ENCODE peak calls at places on chromosome 7, in four cellular contexts. M is cardiac fibroblast, H is breast epithelium, Q is tibial artery. T is an unnamed sample.

GRCh38 chr7:1362301-1362700 is 97.0 kb downstream of the MICALL2 start:
- DNase-seq in M (no peak), H (no peak), Q (no peak), T (no peak)

GRCh38 chr7:51188987-51189386 is 127.6 kb downstream of the COBL start:
- DNase-seq in M (no peak), H (no peak), Q (no peak), T (no peak)

GRCh38 chr7:149510248-149510647 is 12.6 kb upstream of the ZNF746 start:
- DNase-seq in M (no peak), H (no peak), Q (no peak), T (no peak)

GRCh38 chr7:121388950-121389349 is 7.2 kb downstream of the FAM3C start:
- DNase-seq in M (no peak), H (no peak), Q (no peak), T (no peak)

GRCh38 chr7:144907577-144907976 is 71.7 kb upstream of the TPK1 start:
- DNase-seq in M (no peak), H (no peak), Q (no peak), T (no peak)

GRCh38 chr7:1049006-1049741 is 4.8 kb downstream of the GPR146 start:
- DNase-seq in M (no peak), H (no peak), Q (no peak), T (no peak)

GRCh38 chr7:69912846-69913245 is 314.6 kb downstream of the AUTS2 start:
- DNase-seq in M (no peak), H (no peak), Q (no peak), T (peak)

GRCh38 chr7:148701414-148701813 is 2.7 kb downstream of the CUL1 start:
- DNase-seq in M (peak), H (no peak), Q (no peak), T (peak)

GRCh38 chr7:148485618-148486017 is 104.9 kb upstream of the C7orf33 start:
- DNase-seq in M (no peak), H (no peak), Q (no peak), T (peak)

GRCh38 chr7:107503667-107504066 is 33.8 kb downstream of the GPR22 start:
- DNase-seq in M (no peak), H (no peak), Q (no peak), T (no peak)

GRCh38 chr7:40177071-40177470 is 42.3 kb downstream of the SUGCT start:
- DNase-seq in M (no peak), H (no peak), Q (no peak), T (no peak)

GRCh38 chr7:23530901-23531793 is 634 bp downstream of the TRA2A start:
- DNase-seq in M (peak), H (peak), Q (peak), T (peak)

GRCh38 chr7:78996013-78996412 is 457.5 kb downstream of the MAGI2 start:
- DNase-seq in M (no peak), H (no peak), Q (no peak), T (no peak)

GRCh38 chr7:128390871-128391565 is 18.8 kb downstream of the IMPDH1 start:
- DNase-seq in M (no peak), H (no peak), Q (no peak), T (no peak)

GRCh38 chr7:138895700-138896099 is 85.5 kb downstream of the KIAA1549 start:
- DNase-seq in M (no peak), H (no peak), Q (no peak), T (no peak)

GRCh38 chr7:148044173-148044572 is 546.4 kb upstream of the C7orf33 start:
- DNase-seq in M (no peak), H (no peak), Q (no peak), T (no peak)

GRCh38 chr7:22452142-22452763 is 47.7 kb downstream of the STEAP1B start:
- DNase-seq in M (peak), H (no peak), Q (no peak), T (peak)

DNA sequence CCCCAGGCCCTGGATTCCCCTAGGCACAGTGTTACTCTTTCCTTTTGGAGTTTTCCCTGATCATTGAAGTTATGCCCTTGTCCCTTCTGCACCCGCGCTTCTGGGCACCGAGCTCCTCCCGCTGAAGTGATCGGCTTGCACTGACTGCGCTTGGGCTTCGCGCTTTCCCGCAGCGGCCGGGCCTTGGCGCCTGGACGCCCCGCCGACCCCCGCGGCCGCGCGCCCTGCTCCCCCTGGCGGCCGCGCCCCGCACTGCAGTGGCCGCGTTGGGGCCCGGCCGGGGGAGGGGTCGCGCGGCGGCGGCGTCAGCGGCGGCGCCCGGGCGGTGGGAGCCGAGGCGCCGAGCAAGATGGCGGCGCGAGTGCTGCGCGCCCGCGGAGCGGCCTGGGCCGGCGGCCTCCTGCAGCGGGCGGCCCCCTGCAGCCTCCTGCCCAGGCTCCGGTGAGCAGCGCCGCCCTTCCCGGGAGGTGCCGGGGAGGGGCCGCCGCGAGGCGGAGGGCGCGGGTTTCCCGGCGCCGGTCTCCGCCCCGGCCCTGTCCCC is at the start of gene NIPSNAP2:
- DNase-seq in M (peak), H (no peak), Q (no peak), T (peak)
- TF ChIP-seq CTCF in M (no peak), H (peak), Q (peak), T (no peak)

DNA sequence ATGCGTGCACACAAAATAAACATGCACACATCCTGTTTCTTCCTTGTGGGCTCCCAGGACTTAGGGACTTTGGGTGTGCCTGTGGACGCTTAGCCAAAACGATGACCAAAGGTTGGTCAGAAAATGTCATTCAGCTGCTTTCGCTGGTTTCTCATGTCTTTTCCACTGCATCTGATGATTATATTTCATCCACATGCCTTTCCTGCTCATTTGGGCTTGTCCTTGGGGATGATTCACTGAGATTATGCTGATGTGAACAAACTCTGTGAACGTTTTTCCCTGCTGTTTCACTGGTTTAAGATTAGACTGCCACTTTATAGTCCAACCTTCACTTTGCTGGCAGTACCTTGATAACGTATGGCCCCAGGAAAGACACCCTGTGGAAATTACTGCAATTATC is 361.7 kb upstream of the NFE2L3 start:
- DNase-seq in M (peak), H (no peak), Q (no peak), T (no peak)
- H3K4me3 ChIP-seq in M (no peak), H (no peak), Q (no peak), T (no peak)

GRCh38 chr7:101870361-101871062 is 53.1 kb downstream of the CUX1 start:
- DNase-seq in M (no peak), H (no peak), Q (no peak), T (no peak)
- TF ChIP-seq CTCF in M (peak), H (peak), Q (no peak), T (no peak)

DNA sequence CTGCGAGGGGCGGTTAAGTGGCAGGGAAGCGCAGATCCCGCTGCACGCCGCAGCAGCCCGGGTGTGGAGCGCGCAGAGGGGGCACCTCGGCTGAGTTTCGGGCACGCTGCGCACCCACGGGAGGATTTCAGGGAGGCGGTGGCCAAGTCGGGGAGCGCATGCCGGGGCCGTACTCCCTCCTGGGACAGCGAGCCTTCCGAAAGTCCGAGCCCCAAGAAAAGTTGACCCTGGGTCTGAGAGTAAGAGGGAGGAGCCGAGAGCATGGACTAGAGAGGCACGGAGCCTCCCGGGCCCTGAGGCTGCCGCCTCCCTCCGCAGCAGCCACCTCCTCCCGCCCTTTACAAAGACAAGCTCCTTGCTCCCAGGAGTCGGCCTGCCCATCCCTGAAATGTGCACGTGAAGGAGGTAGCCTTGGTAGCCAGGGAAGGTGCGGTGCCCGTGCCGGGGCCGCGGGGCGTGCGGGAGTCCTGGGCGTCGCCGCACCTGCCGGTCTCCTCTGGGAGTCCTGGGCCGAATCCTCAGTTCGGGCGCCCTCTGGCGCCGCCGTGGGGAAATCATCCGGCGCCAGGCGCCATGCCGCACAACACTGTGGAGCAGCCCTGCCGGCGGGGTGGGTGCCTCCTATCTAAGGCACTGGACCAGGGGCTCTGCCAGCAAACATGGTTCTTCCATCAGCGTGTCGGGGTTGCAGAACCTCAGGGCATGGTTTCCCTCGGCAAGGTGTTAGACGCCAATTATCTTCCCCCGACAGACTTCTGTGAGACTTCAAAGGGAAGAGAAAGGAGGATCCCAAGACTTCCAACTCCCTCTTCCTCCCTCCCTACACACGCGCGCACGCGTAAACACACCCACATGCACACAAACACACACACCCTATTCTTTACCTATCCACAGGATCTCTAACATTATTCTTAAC is 104.0 kb downstream of the TRIL start:
- DNase-seq in M (peak), H (peak), Q (peak), T (peak)
- H3K4me3 ChIP-seq in M (peak), H (peak), Q (peak), T (peak)

DNA sequence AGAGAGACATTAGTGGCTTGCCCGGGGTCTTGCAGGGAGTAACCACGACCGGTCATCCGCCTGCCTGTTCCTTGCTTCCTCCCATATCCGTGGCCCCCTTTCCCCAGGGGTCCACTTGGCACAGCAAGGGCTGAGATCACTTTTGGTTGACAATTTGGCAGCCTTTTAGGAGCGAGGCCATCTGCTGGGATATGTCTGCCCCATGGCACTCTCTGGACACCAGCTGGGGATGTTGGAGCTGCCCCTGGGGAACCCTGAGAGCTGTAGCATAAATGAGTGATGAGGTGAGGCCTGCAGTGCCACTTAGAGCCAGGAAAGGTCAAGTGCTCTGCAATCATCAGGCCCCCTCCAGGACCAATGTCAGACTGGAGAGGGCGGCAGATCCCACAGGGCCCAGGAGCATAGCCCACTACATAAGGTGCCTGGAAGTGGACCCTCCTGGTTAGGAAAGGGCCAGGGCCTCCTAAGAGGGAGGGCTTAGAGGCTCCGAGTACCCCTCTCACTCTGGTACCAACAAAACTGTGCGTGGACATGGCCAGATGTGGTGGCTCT is 92.1 kb downstream of the HIP1 start:
- DNase-seq in M (no peak), H (no peak), Q (no peak), T (no peak)
- TF ChIP-seq CTCF in M (no peak), H (no peak), Q (no peak), T (no peak)

GRCh38 chr7:55234408-55234807 is 130.7 kb upstream of the LANCL2 start:
- DNase-seq in M (no peak), H (no peak), Q (no peak), T (no peak)
- H3K4me3 ChIP-seq in M (no peak), H (no peak), Q (no peak), T (no peak)

T was measured in choroid plexus epithelial cell.